ENCODE peak calls at places on chromosomes 11 and 22, in six cellular contexts. One of them, this sample, is unnamed.
A peak's percentile ranks its signal among the peaks of the same experiment; 100 is the strongest.

GRCh38 chr11:27838674-27839073 is 138.4 kb upstream of the BDNF start:
- DNase-seq in GM20000: no peak
- DNase-seq in hypothalamus: no peak
- DNase-seq in pons: no peak
- DNase-seq in NCI-H510A: no peak
- DNase-seq in stimulated activated CD4-positive, alpha-beta T cell treated with anti-CD3 and anti-CD28 coated beads, Interleukin-15, amount 100 ng/mL, for 24 hours: no peak
- DNase-seq in this sample: no peak

GRCh38 chr11:504053-504993 is 2.7 kb downstream of the RNH1 start:
- DNase-seq in GM20000: peak; percentile 69
- DNase-seq in hypothalamus: no peak
- DNase-seq in pons: no peak
- DNase-seq in NCI-H510A: no peak
- DNase-seq in stimulated activated CD4-positive, alpha-beta T cell treated with anti-CD3 and anti-CD28 coated beads, Interleukin-15, amount 100 ng/mL, for 24 hours: peak; percentile 40
- DNase-seq in this sample: peak; percentile 78

GRCh38 chr11:124380585-124380984 is 3.7 kb downstream of the OR8B2 start:
- DNase-seq in GM20000: no peak
- DNase-seq in hypothalamus: no peak
- DNase-seq in pons: no peak
- DNase-seq in NCI-H510A: no peak
- DNase-seq in stimulated activated CD4-positive, alpha-beta T cell treated with anti-CD3 and anti-CD28 coated beads, Interleukin-15, amount 100 ng/mL, for 24 hours: no peak
- DNase-seq in this sample: no peak

GRCh38 chr11:42112896-42113295 is 653.4 kb upstream of the LRRC4C start:
- DNase-seq in GM20000: no peak
- DNase-seq in hypothalamus: no peak
- DNase-seq in pons: no peak
- DNase-seq in NCI-H510A: no peak
- DNase-seq in stimulated activated CD4-positive, alpha-beta T cell treated with anti-CD3 and anti-CD28 coated beads, Interleukin-15, amount 100 ng/mL, for 24 hours: no peak
- DNase-seq in this sample: no peak

GRCh38 chr22:23245799-23246136 is 65.5 kb downstream of the BCR start:
- DNase-seq in GM20000: no peak
- DNase-seq in hypothalamus: no peak
- DNase-seq in pons: no peak
- DNase-seq in NCI-H510A: no peak
- DNase-seq in stimulated activated CD4-positive, alpha-beta T cell treated with anti-CD3 and anti-CD28 coated beads, Interleukin-15, amount 100 ng/mL, for 24 hours: no peak
- DNase-seq in this sample: no peak

GRCh38 chr22:22920910-22921550 is 33.4 kb downstream of the IGLL5 start:
- DNase-seq in GM20000: no peak
- DNase-seq in hypothalamus: no peak
- DNase-seq in pons: no peak
- DNase-seq in NCI-H510A: no peak
- DNase-seq in stimulated activated CD4-positive, alpha-beta T cell treated with anti-CD3 and anti-CD28 coated beads, Interleukin-15, amount 100 ng/mL, for 24 hours: no peak
- DNase-seq in this sample: no peak

GRCh38 chr22:33720166-33720878 is 200.0 kb downstream of the LARGE1 start:
- DNase-seq in GM20000: no peak
- DNase-seq in hypothalamus: no peak
- DNase-seq in pons: no peak
- DNase-seq in NCI-H510A: no peak
- DNase-seq in stimulated activated CD4-positive, alpha-beta T cell treated with anti-CD3 and anti-CD28 coated beads, Interleukin-15, amount 100 ng/mL, for 24 hours: no peak
- DNase-seq in this sample: no peak

GRCh38 chr22:29503811-29504372 is 23.9 kb downstream of the NEFH start:
- DNase-seq in GM20000: no peak
- DNase-seq in hypothalamus: peak; percentile 24
- DNase-seq in pons: peak; percentile 62
- DNase-seq in NCI-H510A: no peak
- DNase-seq in stimulated activated CD4-positive, alpha-beta T cell treated with anti-CD3 and anti-CD28 coated beads, Interleukin-15, amount 100 ng/mL, for 24 hours: no peak
- DNase-seq in this sample: peak; percentile 83

GRCh38 chr11:28767574-28767973 is 659.4 kb downstream of the METTL15 start:
- DNase-seq in GM20000: no peak
- DNase-seq in hypothalamus: no peak
- DNase-seq in pons: no peak
- DNase-seq in NCI-H510A: no peak
- DNase-seq in stimulated activated CD4-positive, alpha-beta T cell treated with anti-CD3 and anti-CD28 coated beads, Interleukin-15, amount 100 ng/mL, for 24 hours: no peak
- DNase-seq in this sample: peak; percentile 6

GRCh38 chr11:20360650-20361049 is 2.9 kb upstream of the HTATIP2 start:
- DNase-seq in GM20000: peak; percentile 32
- DNase-seq in hypothalamus: no peak
- DNase-seq in pons: no peak
- DNase-seq in NCI-H510A: no peak
- DNase-seq in stimulated activated CD4-positive, alpha-beta T cell treated with anti-CD3 and anti-CD28 coated beads, Interleukin-15, amount 100 ng/mL, for 24 hours: peak; percentile 18
- DNase-seq in this sample: no peak

GRCh38 chr11:66970808-66971442 is 4.2 kb upstream of the C11orf86 start:
- DNase-seq in GM20000: no peak
- DNase-seq in hypothalamus: no peak
- DNase-seq in pons: no peak
- DNase-seq in NCI-H510A: no peak
- DNase-seq in stimulated activated CD4-positive, alpha-beta T cell treated with anti-CD3 and anti-CD28 coated beads, Interleukin-15, amount 100 ng/mL, for 24 hours: peak; percentile 44
- DNase-seq in this sample: peak; percentile 89

GRCh38 chr11:68039526-68040086 is 781 bp downstream of the TCIRG1 start:
- DNase-seq in GM20000: peak; percentile 57
- DNase-seq in hypothalamus: no peak
- DNase-seq in pons: no peak
- DNase-seq in NCI-H510A: no peak
- DNase-seq in stimulated activated CD4-positive, alpha-beta T cell treated with anti-CD3 and anti-CD28 coated beads, Interleukin-15, amount 100 ng/mL, for 24 hours: no peak
- DNase-seq in this sample: no peak

GRCh38 chr11:2315395-2316168 is 13.8 kb downstream of the TSPAN32 start:
- DNase-seq in GM20000: no peak
- DNase-seq in hypothalamus: no peak
- DNase-seq in pons: no peak
- DNase-seq in NCI-H510A: no peak
- DNase-seq in stimulated activated CD4-positive, alpha-beta T cell treated with anti-CD3 and anti-CD28 coated beads, Interleukin-15, amount 100 ng/mL, for 24 hours: no peak
- DNase-seq in this sample: no peak

GRCh38 chr11:4074266-4074665 is 20.3 kb upstream of the RRM1 start:
- DNase-seq in GM20000: no peak
- DNase-seq in hypothalamus: no peak
- DNase-seq in pons: no peak
- DNase-seq in NCI-H510A: no peak
- DNase-seq in stimulated activated CD4-positive, alpha-beta T cell treated with anti-CD3 and anti-CD28 coated beads, Interleukin-15, amount 100 ng/mL, for 24 hours: no peak
- DNase-seq in this sample: no peak

GRCh38 chr11:45590743-45591142 is 74.7 kb downstream of the CHST1 start:
- DNase-seq in GM20000: no peak
- DNase-seq in hypothalamus: peak; percentile 35
- DNase-seq in pons: peak; percentile 34
- DNase-seq in NCI-H510A: no peak
- DNase-seq in stimulated activated CD4-positive, alpha-beta T cell treated with anti-CD3 and anti-CD28 coated beads, Interleukin-15, amount 100 ng/mL, for 24 hours: no peak
- DNase-seq in this sample: no peak

GRCh38 chr22:32754413-32755041 is 47.0 kb upstream of the TIMP3 start:
- DNase-seq in GM20000: no peak
- DNase-seq in hypothalamus: no peak
- DNase-seq in pons: no peak
- DNase-seq in NCI-H510A: no peak
- DNase-seq in stimulated activated CD4-positive, alpha-beta T cell treated with anti-CD3 and anti-CD28 coated beads, Interleukin-15, amount 100 ng/mL, for 24 hours: no peak
- DNase-seq in this sample: peak; percentile 73

GRCh38 chr11:118334746-118335145 is 7.8 kb downstream of the CD3D start:
- DNase-seq in GM20000: no peak
- DNase-seq in hypothalamus: no peak
- DNase-seq in pons: peak; percentile 17
- DNase-seq in NCI-H510A: no peak
- DNase-seq in stimulated activated CD4-positive, alpha-beta T cell treated with anti-CD3 and anti-CD28 coated beads, Interleukin-15, amount 100 ng/mL, for 24 hours: no peak
- DNase-seq in this sample: no peak

GRCh38 chr11:125994509-125994908 is 48.7 kb downstream of the VSIG10L2 start:
- DNase-seq in GM20000: no peak
- DNase-seq in hypothalamus: no peak
- DNase-seq in pons: no peak
- DNase-seq in NCI-H510A: no peak
- DNase-seq in stimulated activated CD4-positive, alpha-beta T cell treated with anti-CD3 and anti-CD28 coated beads, Interleukin-15, amount 100 ng/mL, for 24 hours: no peak
- DNase-seq in this sample: no peak

GRCh38 chr11:57842873-57843272 is 81.3 kb downstream of the CTNND1 start:
- DNase-seq in GM20000: no peak
- DNase-seq in hypothalamus: no peak
- DNase-seq in pons: no peak
- DNase-seq in NCI-H510A: no peak
- DNase-seq in stimulated activated CD4-positive, alpha-beta T cell treated with anti-CD3 and anti-CD28 coated beads, Interleukin-15, amount 100 ng/mL, for 24 hours: no peak
- DNase-seq in this sample: no peak

GRCh38 chr22:46974631-46975585 is 212.5 kb downstream of the TBC1D22A start:
- DNase-seq in GM20000: no peak
- DNase-seq in hypothalamus: no peak
- DNase-seq in pons: no peak
- DNase-seq in NCI-H510A: no peak
- DNase-seq in stimulated activated CD4-positive, alpha-beta T cell treated with anti-CD3 and anti-CD28 coated beads, Interleukin-15, amount 100 ng/mL, for 24 hours: no peak
- DNase-seq in this sample: no peak

GRCh38 chr22:32623943-32624342 is 149.3 kb downstream of the FBXO7 start:
- DNase-seq in GM20000: no peak
- DNase-seq in hypothalamus: no peak
- DNase-seq in pons: peak; percentile 40
- DNase-seq in NCI-H510A: no peak
- DNase-seq in stimulated activated CD4-positive, alpha-beta T cell treated with anti-CD3 and anti-CD28 coated beads, Interleukin-15, amount 100 ng/mL, for 24 hours: no peak
- DNase-seq in this sample: peak; percentile 86

GRCh38 chr11:8290122-8290810 is 26.6 kb upstream of the LMO1 start:
- DNase-seq in GM20000: no peak
- DNase-seq in hypothalamus: no peak
- DNase-seq in pons: no peak
- DNase-seq in NCI-H510A: peak; percentile 51
- DNase-seq in stimulated activated CD4-positive, alpha-beta T cell treated with anti-CD3 and anti-CD28 coated beads, Interleukin-15, amount 100 ng/mL, for 24 hours: no peak
- DNase-seq in this sample: no peak

GRCh38 chr22:42610211-42610610 is 4.5 kb downstream of the POLDIP3 start:
- DNase-seq in GM20000: no peak
- DNase-seq in hypothalamus: no peak
- DNase-seq in pons: no peak
- DNase-seq in NCI-H510A: no peak
- DNase-seq in stimulated activated CD4-positive, alpha-beta T cell treated with anti-CD3 and anti-CD28 coated beads, Interleukin-15, amount 100 ng/mL, for 24 hours: no peak
- DNase-seq in this sample: no peak

GRCh38 chr22:49727881-49728563 is 99.7 kb downstream of the BRD1 start:
- DNase-seq in GM20000: no peak
- DNase-seq in hypothalamus: no peak
- DNase-seq in pons: no peak
- DNase-seq in NCI-H510A: no peak
- DNase-seq in stimulated activated CD4-positive, alpha-beta T cell treated with anti-CD3 and anti-CD28 coated beads, Interleukin-15, amount 100 ng/mL, for 24 hours: no peak
- DNase-seq in this sample: no peak

GRCh38 chr11:125465254-125465653 is 30.8 kb downstream of the FEZ1 start:
- DNase-seq in GM20000: no peak
- DNase-seq in hypothalamus: no peak
- DNase-seq in pons: no peak
- DNase-seq in NCI-H510A: no peak
- DNase-seq in stimulated activated CD4-positive, alpha-beta T cell treated with anti-CD3 and anti-CD28 coated beads, Interleukin-15, amount 100 ng/mL, for 24 hours: no peak
- DNase-seq in this sample: no peak

GRCh38 chr11:69465236-69466000 is 16.0 kb upstream of the LINC01488 start:
- DNase-seq in GM20000: no peak
- DNase-seq in hypothalamus: no peak
- DNase-seq in pons: no peak
- DNase-seq in NCI-H510A: no peak
- DNase-seq in stimulated activated CD4-positive, alpha-beta T cell treated with anti-CD3 and anti-CD28 coated beads, Interleukin-15, amount 100 ng/mL, for 24 hours: no peak
- DNase-seq in this sample: no peak

GRCh38 chr11:130418210-130418609 is 10.2 kb downstream of the ADAMTS8 start:
- DNase-seq in GM20000: no peak
- DNase-seq in hypothalamus: no peak
- DNase-seq in pons: peak; percentile 88
- DNase-seq in NCI-H510A: no peak
- DNase-seq in stimulated activated CD4-positive, alpha-beta T cell treated with anti-CD3 and anti-CD28 coated beads, Interleukin-15, amount 100 ng/mL, for 24 hours: no peak
- DNase-seq in this sample: no peak